ENCODE peak calls at places on chromosome 11, in five cellular contexts. A is RWPE1, G is PC-3, I is IMR-90, R is ovary. T is an unnamed sample.

GRCh38 chr11:20137637-20138036 is 22.6 kb downstream of the DBX1 start:
- DNase-seq in A (no peak), G (no peak), I (no peak), R (no peak), T (no peak)

GRCh38 chr11:126061707-126062678 is 673 bp downstream of the CDON start:
- DNase-seq in A (peak; percentile 57), G (peak; percentile 79), I (peak; percentile 5), R (peak; percentile 77), T (no peak)

GRCh38 chr11:75773595-75774353 is 5.2 kb downstream of the DGAT2 start:
- DNase-seq in A (no peak), G (peak; percentile 42), I (no peak), R (peak; percentile 0), T (no peak)

GRCh38 chr11:4044971-4045646 is 49.5 kb upstream of the RRM1 start:
- DNase-seq in A (peak; percentile 40), G (no peak), I (no peak), R (no peak), T (peak; percentile 86)

GRCh38 chr11:82003671-82004148 is 730.0 kb downstream of the FAM181B start:
- DNase-seq in A (peak; percentile 1), G (no peak), I (no peak), R (no peak), T (no peak)

GRCh38 chr11:75398906-75399305 is 412 bp upstream of the RPS3 start:
- DNase-seq in A (no peak), G (no peak), I (no peak), R (no peak), T (no peak)

GRCh38 chr11:33266418-33267215 is 9.4 kb downstream of the HIPK3 start:
- DNase-seq in A (no peak), G (no peak), I (peak; percentile 58), R (peak; percentile 49), T (no peak)

GRCh38 chr11:24925091-24925490 is 428.2 kb downstream of the LUZP2 start:
- DNase-seq in A (no peak), G (no peak), I (no peak), R (no peak), T (no peak)

GRCh38 chr11:35216962-35217667 is 78.1 kb downstream of the CD44 start:
- DNase-seq in A (no peak), G (no peak), I (no peak), R (no peak), T (no peak)

GRCh38 chr11:130159657-130160459 is at the start of gene ST14:
- DNase-seq in A (peak; percentile 79), G (peak; percentile 81), I (no peak), R (no peak), T (no peak)

GRCh38 chr11:96424693-96425092 is 34.9 kb downstream of the JRKL start:
- DNase-seq in A (no peak), G (peak; percentile 61), I (peak; percentile 44), R (no peak), T (no peak)

GRCh38 chr11:19959697-19960096 is 200.6 kb downstream of the DBX1 start:
- DNase-seq in A (no peak), G (no peak), I (no peak), R (no peak), T (no peak)

GRCh38 chr11:57662893-57663292 is 5.0 kb upstream of the ZDHHC5 start:
- DNase-seq in A (no peak), G (peak; percentile 40), I (no peak), R (no peak), T (no peak)

GRCh38 chr11:61955416-61956135 is 5.4 kb downstream of the BEST1 start:
- DNase-seq in A (no peak), G (no peak), I (no peak), R (no peak), T (no peak)

GRCh38 chr11:61996933-61997332 is 29.5 kb upstream of the FTH1 start:
- DNase-seq in A (no peak), G (no peak), I (no peak), R (no peak), T (no peak)

GRCh38 chr11:130206141-130206540 is 46.6 kb downstream of the ST14 start:
- DNase-seq in A (no peak), G (no peak), I (no peak), R (no peak), T (no peak)

GRCh38 chr11:124760205-124760652 is 1.9 kb downstream of the ESAM start:
- DNase-seq in A (no peak), G (no peak), I (no peak), R (no peak), T (no peak)

GRCh38 chr11:45102361-45102809 is 44.1 kb upstream of the PRDM11 start:
- DNase-seq in A (no peak), G (no peak), I (no peak), R (no peak), T (no peak)

GRCh38 chr11:7056828-7057513 is 31.8 kb upstream of the RBMXL2 start:
- DNase-seq in A (no peak), G (no peak), I (peak; percentile 12), R (no peak), T (no peak)

GRCh38 chr11:107179829-107180228 is 161.6 kb upstream of the GUCY1A2 start:
- DNase-seq in A (no peak), G (no peak), I (no peak), R (no peak), T (no peak)

GRCh38 chr11:79243412-79244174 is 197.2 kb downstream of the TENM4 start:
- DNase-seq in A (no peak), G (no peak), I (no peak), R (peak; percentile 53), T (no peak)

GRCh38 chr11:31240340-31240904 is 129.1 kb downstream of the DCDC1 start:
- DNase-seq in A (no peak), G (peak; percentile 63), I (peak; percentile 33), R (no peak), T (peak; percentile 14)

GRCh38 chr11:44319552-44320288 is 9.8 kb upstream of the ALX4 start:
- DNase-seq in A (no peak), G (no peak), I (no peak), R (no peak), T (no peak)

GRCh38 chr11:113645593-113646349 is 60.3 kb downstream of the TMPRSS5 start:
- DNase-seq in A (no peak), G (no peak), I (no peak), R (no peak), T (no peak)

GRCh38 chr11:117289795-117290194 is 1.4 kb upstream of the BACE1-AS start:
- DNase-seq in A (no peak), G (no peak), I (no peak), R (no peak), T (no peak)

GRCh38 chr11:118174006-118174567 is 2.4 kb downstream of the SCN2B start:
- DNase-seq in A (no peak), G (no peak), I (no peak), R (no peak), T (no peak)

GRCh38 chr11:111308140-111308539 is 9.8 kb downstream of the POU2AF3 start:
- DNase-seq in A (no peak), G (no peak), I (peak; percentile 39), R (no peak), T (no peak)

GRCh38 chr11:86491048-86491447 is 116.4 kb downstream of the CCDC81 start:
- DNase-seq in A (no peak), G (no peak), I (no peak), R (no peak), T (no peak)

GRCh38 chr11:110121204-110121603 is 28.0 kb downstream of the ZC3H12C start:
- DNase-seq in A (peak; percentile 13), G (peak; percentile 91), I (peak; percentile 81), R (no peak), T (no peak)

GRCh38 chr11:59560702-59561469 is 49.5 kb downstream of the OR4D9 start:
- DNase-seq in A (peak; percentile 86), G (peak; percentile 95), I (peak; percentile 82), R (peak; percentile 90), T (peak; percentile 81)

DNA sequence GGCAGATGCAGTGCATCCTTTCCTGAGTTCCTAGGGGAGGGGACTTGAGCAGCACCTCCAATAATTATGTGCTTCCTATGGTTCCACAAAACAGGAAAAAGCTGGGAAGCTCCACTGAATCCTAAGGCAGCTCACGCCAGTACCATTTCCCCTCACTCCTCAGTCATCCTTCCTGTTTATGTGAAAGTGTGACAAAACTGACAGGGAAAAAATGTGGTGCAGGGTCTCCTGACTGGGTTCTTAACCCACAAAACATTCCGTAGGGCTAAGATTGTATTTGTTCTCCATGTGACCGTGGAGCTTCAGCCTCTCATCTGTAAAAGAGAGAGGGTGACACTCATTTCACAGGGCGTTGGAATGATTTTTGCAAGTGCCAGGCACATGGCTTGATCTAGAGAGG is 12.2 kb upstream of the LYVE1 start:
- DNase-seq in A (no peak), G (no peak), I (peak; percentile 43), R (no peak), T (no peak)
- H3K27ac ChIP-seq in A (no peak overlapping the region), G (no peak overlapping the region), I (no peak overlapping the region), R (no peak overlapping the region), T (no peak overlapping the region)

DNA sequence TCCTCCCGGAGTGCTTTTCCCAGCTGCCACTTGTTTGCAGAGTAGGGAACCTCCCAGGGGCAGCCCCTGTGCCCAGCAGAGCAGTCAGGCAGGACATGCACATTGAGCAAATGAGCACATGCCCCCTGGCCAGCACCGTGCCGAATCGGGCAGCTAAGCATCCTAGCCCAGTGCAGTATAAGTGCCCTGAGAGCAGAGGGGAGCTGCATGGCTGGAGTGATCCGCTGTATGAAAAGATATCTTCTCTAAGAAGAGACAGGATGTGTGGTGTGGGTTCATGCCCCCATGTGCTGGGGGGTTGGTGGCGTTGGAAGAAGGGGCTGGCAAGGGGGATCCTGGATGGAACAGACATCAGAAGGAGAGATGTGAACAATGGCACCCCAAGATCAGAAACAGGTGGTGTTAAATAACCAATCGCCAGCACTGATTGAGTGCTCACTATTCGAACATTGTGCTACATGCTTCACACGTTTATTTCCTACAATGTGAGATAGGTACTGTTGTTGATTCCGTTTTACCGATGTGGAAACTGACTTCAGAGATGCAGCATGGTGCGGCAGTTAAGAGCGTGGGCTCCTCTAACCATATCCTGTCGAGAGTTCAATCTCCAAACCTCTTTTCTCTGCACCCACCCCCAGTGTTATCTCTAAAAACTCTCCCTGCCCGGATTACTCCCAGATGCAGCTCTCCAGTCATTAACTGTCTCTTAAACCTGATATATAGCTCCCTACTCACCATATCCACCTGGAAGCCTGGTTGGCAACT is 1.3 kb downstream of the AIP start:
- DNase-seq in A (no peak), G (no peak), I (no peak), R (no peak), T (no peak)
- H3K27ac ChIP-seq in A (peak overlapping the region; percentile 81), G (no peak overlapping the region), I (no peak overlapping the region), R (no peak overlapping the region), T (no peak overlapping the region)

DNA sequence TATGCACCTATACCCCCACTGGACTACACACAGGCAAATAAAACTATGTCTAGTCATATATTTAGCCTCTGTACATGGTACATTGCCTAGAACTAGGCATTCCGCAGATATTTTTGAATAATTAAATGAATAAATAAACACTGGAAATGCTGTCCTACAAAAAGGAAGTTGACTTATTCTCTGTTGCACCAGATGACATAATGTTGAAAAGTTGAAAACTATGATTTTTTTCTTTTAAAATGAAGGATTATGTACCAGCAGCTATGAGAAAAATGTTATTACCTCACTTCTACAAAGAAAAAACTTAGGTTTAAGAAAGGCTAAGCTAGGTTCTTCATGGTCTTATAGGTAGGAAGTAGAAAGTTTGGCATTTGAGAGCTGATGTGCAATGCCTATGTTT is 856.6 kb downstream of the METTL15 start:
- DNase-seq in A (no peak), G (no peak), I (peak; percentile 66), R (no peak), T (no peak)
- H3K27ac ChIP-seq in A (no peak overlapping the region), G (no peak overlapping the region), I (peak overlapping the region; percentile 86), R (no peak overlapping the region), T (no peak overlapping the region)

DNA sequence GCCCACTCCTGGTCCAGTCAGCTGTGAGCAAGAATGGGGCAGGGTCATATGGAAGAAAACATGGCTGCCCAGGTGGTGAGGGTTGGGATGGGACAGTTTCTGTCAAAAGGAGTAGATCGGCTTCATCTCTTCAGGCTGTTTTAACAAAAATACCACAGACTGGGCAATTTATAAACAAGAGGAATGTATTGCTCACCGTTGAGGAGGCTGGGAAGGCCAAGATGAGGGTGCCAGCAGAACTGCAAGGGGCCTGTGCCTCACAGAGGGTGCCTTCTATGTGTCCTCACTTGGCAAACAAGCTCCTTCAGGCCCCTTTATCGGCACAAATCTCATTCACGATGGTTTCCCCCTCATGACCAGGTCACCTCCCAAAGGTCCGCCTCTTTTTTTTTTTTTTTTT is 18.1 kb upstream of the RELT start:
- DNase-seq in A (no peak), G (no peak), I (peak; percentile 56), R (no peak), T (no peak)
- H3K27ac ChIP-seq in A (no peak overlapping the region), G (no peak overlapping the region), I (no peak overlapping the region), R (no peak overlapping the region), T (no peak overlapping the region)

T was measured in epithelial cell of prostate.